ENCODE peak calls at places on chromosomes 4 and X, in five cellular contexts. J is left ventricle myocardium superior, P is stromal cell of bone marrow, X is fibroblast of pulmonary artery, N is AG08395. K is an unnamed sample.

GRCh38 chrX:122184791-122185190 is 999.3 kb upstream of the GRIA3 start:
- DNase-seq in J (no peak), P (no peak), X (no peak), N (no peak), K (no peak)

GRCh38 chrX:68372665-68373064 is 60.6 kb downstream of the OPHN1 start:
- DNase-seq in J (no peak), P (no peak), X (no peak), N (no peak), K (no peak)

GRCh38 chr4:138488527-138488926 is 246.4 kb upstream of the SLC7A11 start:
- DNase-seq in J (no peak), P (no peak), X (peak), N (no peak), K (no peak)

GRCh38 chrX:40174594-40175415 is 77.0 kb upstream of the BCOR start:
- DNase-seq in J (peak), P (no peak), X (peak), N (no peak), K (no peak)

GRCh38 chr4:12912896-12913418 is 571.2 kb downstream of the RAB28 start:
- DNase-seq in J (no peak), P (no peak), X (no peak), N (no peak), K (no peak)

GRCh38 chr4:168811793-168812651 is 198.0 kb downstream of the CBR4 start:
- DNase-seq in J (no peak), P (no peak), X (peak), N (peak), K (no peak)

GRCh38 chr4:141425124-141425523 is 204.4 kb downstream of the ZNF330 start:
- DNase-seq in J (no peak), P (no peak), X (peak), N (peak), K (peak)

GRCh38 chr4:39825741-39826231 is 127.8 kb downstream of the UBE2K start:
- DNase-seq in J (no peak), P (peak), X (peak), N (no peak), K (no peak)

GRCh38 chr4:28868831-28869230 is 1851.3 kb upstream of the PCDH7 start:
- DNase-seq in J (no peak), P (no peak), X (peak), N (no peak), K (no peak)

GRCh38 chr4:76703676-76704075 is 194.3 kb downstream of the SOWAHB start:
- DNase-seq in J (no peak), P (no peak), X (peak), N (no peak), K (no peak)

GRCh38 chrX:44873415-44874270 is 655 bp downstream of the KDM6A start:
- DNase-seq in J (peak), P (no peak), X (peak), N (peak), K (no peak)

GRCh38 chr4:81032174-81032551 is 1.7 kb downstream of the BMP3 start:
- DNase-seq in J (no peak), P (no peak), X (no peak), N (no peak), K (no peak)

GRCh38 chr4:21077967-21078366 is 377.7 kb downstream of the PACRGL start:
- DNase-seq in J (no peak), P (no peak), X (no peak), N (no peak), K (no peak)

GRCh38 chr4:85486425-85487101 is 11.6 kb downstream of the ARHGAP24 start:
- DNase-seq in J (no peak), P (no peak), X (peak), N (peak), K (no peak)

GRCh38 chr4:5399790-5400421 is 308.5 kb downstream of the EVC2 start:
- DNase-seq in J (no peak), P (no peak), X (peak), N (peak), K (no peak)

GRCh38 chr4:153997506-153997905 is 208.6 kb upstream of the SFRP2 start:
- DNase-seq in J (no peak), P (no peak), X (no peak), N (no peak), K (no peak)

GRCh38 chr4:39855909-39856512 is 121.7 kb downstream of the PDS5A start:
- DNase-seq in J (no peak), P (no peak), X (peak), N (peak), K (no peak)

GRCh38 chrX:48468247-48468671 is 1.8 kb downstream of the SLC38A5 start:
- DNase-seq in J (no peak), P (no peak), X (no peak), N (no peak), K (no peak)

GRCh38 chrX:650274-650673 is 19.7 kb downstream of the SHOX start:
- DNase-seq in J (no peak), P (no peak), X (no peak), N (no peak), K (no peak)

GRCh38 chr4:41216294-41217019 is 2.1 kb upstream of the APBB2 start:
- DNase-seq in J (peak), P (no peak), X (peak), N (peak), K (peak)

GRCh38 chr4:114727426-114727825 is 128.8 kb downstream of the UGT8 start:
- DNase-seq in J (no peak), P (no peak), X (no peak), N (no peak), K (no peak)